ENCODE peak calls at places on chromosomes 7 and 10, in nine cellular contexts. R is keratinocyte; I is left lung; Z is activated T-cell treated with anti-CD3 and anti-CD28 coated beads for 1 hour; T is brain microvascular endothelial cell; U is HCT116; X is RWPE1; Q is GF-D8; A is CD4-positive, CD25-positive, alpha-beta regulatory T cell. P is an unnamed sample.

GRCh38 chr7:150450491-150450992 is at the start of gene GIMAP8:
- DNase-seq in R (no peak), I (peak), Z (peak), T (no peak), U (no peak), X (no peak), Q (peak), A (peak), P (no peak)

GRCh38 chr7:8637322-8637721 is 203.9 kb downstream of the NXPH1 start:
- DNase-seq in R (no peak), I (no peak), Z (no peak), T (no peak), U (no peak), X (no peak), Q (no peak), A (no peak), P (no peak)

GRCh38 chr10:83476211-83476610 is 663.1 kb upstream of the GHITM start:
- DNase-seq in R (no peak), I (no peak), Z (no peak), T (no peak), U (no peak), X (no peak), Q (no peak), A (no peak), P (no peak)

GRCh38 chr10:6089334-6090219 is 743 bp downstream of the RBM17 start:
- DNase-seq in R (peak), I (peak), Z (no peak), T (no peak), U (no peak), X (peak), Q (peak), A (peak), P (no peak)

GRCh38 chr10:47438857-47439474 is 44.9 kb downstream of the ANXA8 start:
- DNase-seq in R (peak), I (no peak), Z (no peak), T (peak), U (peak), X (peak), Q (no peak), A (no peak), P (no peak)

GRCh38 chr10:110803830-110804338 is 67.8 kb upstream of the PDCD4 start:
- DNase-seq in R (no peak), I (no peak), Z (peak), T (no peak), U (no peak), X (peak), Q (no peak), A (peak), P (no peak)

GRCh38 chr7:157568785-157569584 is 232.2 kb downstream of the DNAJB6 start:
- DNase-seq in R (no peak), I (peak), Z (peak), T (peak), U (no peak), X (no peak), Q (peak), A (peak), P (peak)

GRCh38 chr7:88757371-88757770 is 2.1 kb upstream of the ZNF804B start:
- DNase-seq in R (no peak), I (no peak), Z (no peak), T (no peak), U (no peak), X (no peak), Q (no peak), A (no peak), P (no peak)

GRCh38 chr7:40316176-40316575 is 181.4 kb downstream of the SUGCT start:
- DNase-seq in R (no peak), I (no peak), Z (no peak), T (no peak), U (no peak), X (no peak), Q (no peak), A (no peak), P (no peak)

GRCh38 chr7:140263277-140263676 is 86.5 kb upstream of the KDM7A start:
- DNase-seq in R (no peak), I (no peak), Z (no peak), T (no peak), U (no peak), X (no peak), Q (no peak), A (peak), P (no peak)

GRCh38 chr7:41582116-41582515 is 120.8 kb downstream of the INHBA start:
- DNase-seq in R (no peak), I (no peak), Z (no peak), T (no peak), U (no peak), X (no peak), Q (no peak), A (no peak), P (no peak)

GRCh38 chr10:7593068-7593467 is 73.7 kb downstream of the ITIH5 start:
- DNase-seq in R (no peak), I (no peak), Z (no peak), T (no peak), U (no peak), X (no peak), Q (no peak), A (no peak), P (no peak)

GRCh38 chr10:29623797-29624196 is 11.0 kb downstream of the SVIL start:
- DNase-seq in R (no peak), I (no peak), Z (no peak), T (no peak), U (no peak), X (peak), Q (no peak), A (no peak), P (no peak)

GRCh38 chr7:132336797-132337196 is 239.5 kb downstream of the PLXNA4 start:
- DNase-seq in R (no peak), I (no peak), Z (no peak), T (no peak), U (no peak), X (no peak), Q (no peak), A (no peak), P (no peak)

GRCh38 chr7:140350056-140350455 is 48.3 kb downstream of the SLC37A3 start:
- DNase-seq in R (no peak), I (no peak), Z (no peak), T (no peak), U (no peak), X (no peak), Q (no peak), A (no peak), P (no peak)

GRCh38 chr10:79072041-79072441 is 3.3 kb downstream of the ZMIZ1 start:
- DNase-seq in R (no peak), I (peak), Z (no peak), T (no peak), U (no peak), X (no peak), Q (no peak), A (no peak), P (no peak)

GRCh38 chr7:111098011-111098925 is 7.3 kb downstream of the LRRN3 start:
- DNase-seq in R (no peak), I (no peak), Z (peak), T (peak), U (peak), X (no peak), Q (no peak), A (peak), P (no peak)

GRCh38 chr7:14219125-14219524 is 229.7 kb upstream of the ETV1 start:
- DNase-seq in R (no peak), I (no peak), Z (no peak), T (no peak), U (no peak), X (no peak), Q (no peak), A (no peak), P (no peak)

GRCh38 chr7:94452257-94452656 is 57.4 kb upstream of the CASD1 start:
- DNase-seq in R (no peak), I (no peak), Z (no peak), T (no peak), U (no peak), X (no peak), Q (no peak), A (no peak), P (no peak)

GRCh38 chr10:15120523-15120922 is 23.4 kb downstream of the RPP38 start:
- DNase-seq in R (no peak), I (no peak), Z (no peak), T (peak), U (no peak), X (peak), Q (no peak), A (no peak), P (no peak)

GRCh38 chr7:21086688-21087087 is 300.0 kb upstream of the SP8 start:
- DNase-seq in R (no peak), I (no peak), Z (no peak), T (no peak), U (no peak), X (peak), Q (no peak), A (no peak), P (no peak)

GRCh38 chr7:98250789-98251188 is 1.2 kb downstream of the TECPR1 start:
- DNase-seq in R (no peak), I (no peak), Z (peak), T (no peak), U (no peak), X (no peak), Q (peak), A (peak), P (no peak)

GRCh38 chr7:27115161-27116018 is 12.9 kb upstream of the HOXA2 start:
- DNase-seq in R (no peak), I (no peak), Z (no peak), T (no peak), U (peak), X (peak), Q (no peak), A (no peak), P (no peak)

GRCh38 chr10:89100680-89101079 is 106.4 kb downstream of the CH25H start:
- DNase-seq in R (no peak), I (no peak), Z (no peak), T (peak), U (no peak), X (no peak), Q (no peak), A (no peak), P (no peak)

GRCh38 chr10:119132521-119133345 is 28.8 kb downstream of the DENND10 start:
- DNase-seq in R (no peak), I (no peak), Z (no peak), T (no peak), U (no peak), X (no peak), Q (no peak), A (no peak), P (no peak)

GRCh38 chr10:108970016-108970415 is 953.3 kb downstream of the XPNPEP1 start:
- DNase-seq in R (no peak), I (no peak), Z (no peak), T (no peak), U (no peak), X (peak), Q (no peak), A (no peak), P (no peak)

GRCh38 chr10:106626371-106626770 is 538.1 kb downstream of the SORCS1 start:
- DNase-seq in R (no peak), I (no peak), Z (no peak), T (no peak), U (no peak), X (no peak), Q (no peak), A (no peak), P (no peak)

GRCh38 chr7:99394188-99394502 is 14.3 kb downstream of the PDAP1 start:
- DNase-seq in R (no peak), I (no peak), Z (no peak), T (no peak), U (no peak), X (no peak), Q (no peak), A (no peak), P (no peak)

GRCh38 chr7:127838816-127839415 is 186.9 kb downstream of the SND1 start:
- DNase-seq in R (no peak), I (no peak), Z (no peak), T (peak), U (no peak), X (no peak), Q (no peak), A (no peak), P (no peak)

GRCh38 chr10:21724695-21725371 is 190.8 kb downstream of the MLLT10 start:
- DNase-seq in R (peak), I (no peak), Z (peak), T (peak), U (peak), X (peak), Q (peak), A (peak), P (peak)

GRCh38 chr7:108488902-108489538 is 32.8 kb upstream of the NRCAM start:
- DNase-seq in R (no peak), I (no peak), Z (no peak), T (no peak), U (no peak), X (no peak), Q (no peak), A (no peak), P (no peak)

GRCh38 chr7:158076656-158077055 is 511.0 kb downstream of the PTPRN2 start:
- DNase-seq in R (no peak), I (peak), Z (no peak), T (no peak), U (no peak), X (no peak), Q (no peak), A (no peak), P (no peak)

GRCh38 chr7:159136013-159136412 is 8.7 kb downstream of the VIPR2 start:
- DNase-seq in R (no peak), I (no peak), Z (no peak), T (no peak), U (no peak), X (no peak), Q (no peak), A (no peak), P (no peak)

GRCh38 chr10:10528563-10528910 is 489.1 kb upstream of the CELF2 start:
- DNase-seq in R (no peak), I (no peak), Z (no peak), T (peak), U (no peak), X (no peak), Q (no peak), A (no peak), P (no peak)

GRCh38 chr7:143258830-143259229 is 4.4 kb upstream of the GSTK1 start:
- DNase-seq in R (no peak), I (no peak), Z (no peak), T (no peak), U (no peak), X (no peak), Q (no peak), A (peak), P (no peak)

GRCh38 chr10:120429395-120429794 is 27.6 kb upstream of the PLPP4 start:
- DNase-seq in R (no peak), I (no peak), Z (no peak), T (peak), U (no peak), X (no peak), Q (no peak), A (no peak), P (peak)

GRCh38 chr7:17095001-17095574 is 203.4 kb upstream of the AHR start:
- DNase-seq in R (peak), I (no peak), Z (no peak), T (no peak), U (no peak), X (peak), Q (no peak), A (no peak), P (no peak)